ENCODE peak calls at places on chromosomes 2 and 18, in five cellular contexts. N is mammary epithelial cell, V is heart left ventricle, L is endodermal cell, F is BE2C. B is an unnamed sample. For H3K9me3 and H3K27me3, the result is how much of the 10 kb centered on the place peaks cover.

GRCh38 chr2:110206056-110206455 is 1.2 kb upstream of the NPHP1 start:
- DNase-seq in L (no peak), V (no peak), F (no peak), N (peak), B (no peak)

GRCh38 chr2:157809212-157809611 is 66.9 kb downstream of the ACVR1 start:
- DNase-seq in L (no peak), N (no peak), V (no peak), F (no peak), B (no peak)

GRCh38 chr2:207256476-207257207 is 90.9 kb upstream of the KLF7 start:
- DNase-seq in V (no peak), N (no peak), F (peak), L (peak), B (no peak)

GRCh38 chr2:61272421-61273070 is 110.6 kb downstream of the C2orf74 start:
- DNase-seq in V (no peak), F (no peak), L (no peak), N (no peak), B (no peak)

GRCh38 chr2:15918761-15919356 is 21.5 kb upstream of the MYCN start:
- DNase-seq in N (no peak), L (peak), F (no peak), V (no peak), B (no peak)

GRCh38 chr2:234240917-234241316 is 190.4 kb downstream of the SPP2 start:
- DNase-seq in V (no peak), N (peak), F (no peak), L (no peak), B (no peak)

GRCh38 chr18:76927216-76927725 is 104.9 kb downstream of the ZNF236 start:
- DNase-seq in F (no peak), V (no peak), L (no peak), N (no peak), B (no peak)

GRCh38 chr2:236177604-236177966 is 9.4 kb upstream of the GBX2 start:
- DNase-seq in F (peak), V (no peak), N (no peak), L (peak), B (no peak)

GRCh38 chr18:63224574-63224973 is 95.0 kb downstream of the BCL2 start:
- DNase-seq in V (no peak), F (no peak), N (no peak), L (no peak), B (no peak)

GRCh38 chr2:203574824-203575223 is 39.7 kb upstream of the RAPH1 start:
- DNase-seq in V (no peak), F (no peak), L (no peak), N (no peak), B (no peak)

GRCh38 chr2:223625652-223626051 is 23.5 kb upstream of the SCG2 start:
- DNase-seq in V (no peak), L (no peak), F (no peak), N (no peak), B (no peak)

GRCh38 chr2:214504599-214505376 is 93.9 kb downstream of the VWC2L start:
- DNase-seq in F (no peak), V (no peak), L (no peak), N (no peak), B (no peak)

GRCh38 chr18:37457337-37457736 is 108.3 kb downstream of the CELF4 start:
- DNase-seq in V (no peak), N (no peak), L (no peak), F (no peak), B (no peak)

GRCh38 chr2:229176136-229176535 is 95.0 kb downstream of the PID1 start:
- DNase-seq in N (no peak), L (no peak), V (no peak), F (no peak), B (no peak)

GRCh38 chr2:229179598-229179997 is 91.5 kb downstream of the PID1 start:
- DNase-seq in V (no peak), F (no peak), N (no peak), L (no peak), B (no peak)

GRCh38 chr2:229180658-229181057 is 90.4 kb downstream of the PID1 start:
- DNase-seq in F (no peak), L (no peak), V (no peak), N (no peak), B (no peak)

GRCh38 chr2:229178117-229178516 is 93.0 kb downstream of the PID1 start:
- DNase-seq in F (no peak), V (no peak), N (no peak), L (no peak), B (no peak)

GRCh38 chr2:229178706-229179105 is 92.4 kb downstream of the PID1 start:
- DNase-seq in F (no peak), N (no peak), V (no peak), L (no peak), B (no peak)
- H3K9me3 ChIP-seq in F (under half), N (under half), V (under half), L (under half), B (under half)

GRCh38 chr2:42092084-42092996 is 44.5 kb downstream of the PKDCC start:
- DNase-seq in L (no peak), V (no peak), N (peak), F (no peak), B (no peak)

GRCh38 chr2:42098571-42099430 is 51.0 kb downstream of the PKDCC start:
- DNase-seq in F (no peak), N (no peak), V (no peak), L (peak), B (peak)

GRCh38 chr2:42096869-42097591 is 49.2 kb downstream of the PKDCC start:
- DNase-seq in L (peak), V (no peak), F (no peak), N (no peak), B (no peak)

GRCh38 chr2:42094114-42094513 is 46.3 kb downstream of the PKDCC start:
- DNase-seq in F (no peak), L (no peak), V (no peak), N (no peak), B (no peak)

GRCh38 chr2:42095923-42096408 is 48.1 kb downstream of the PKDCC start:
- DNase-seq in N (peak), F (peak), V (peak), L (peak), B (no peak)
- H3K27me3 ChIP-seq in N (under half), F (under half), V (under half), L (under half), B (under half)

GRCh38 chr2:48948400-48949110 is 193.0 kb upstream of the LHCGR start:
- DNase-seq in V (no peak), F (no peak), L (no peak), N (no peak), B (no peak)

GRCh38 chr2:48941908-48942307 is 186.4 kb upstream of the LHCGR start:
- DNase-seq in L (no peak), N (no peak), F (no peak), V (no peak), B (no peak)

GRCh38 chr2:48943436-48943835 is 187.9 kb upstream of the LHCGR start:
- DNase-seq in F (no peak), V (no peak), L (no peak), N (no peak), B (no peak)

GRCh38 chr2:48944961-48945360 is 189.4 kb upstream of the LHCGR start:
- DNase-seq in L (no peak), F (no peak), V (no peak), N (no peak), B (no peak)

DNA sequence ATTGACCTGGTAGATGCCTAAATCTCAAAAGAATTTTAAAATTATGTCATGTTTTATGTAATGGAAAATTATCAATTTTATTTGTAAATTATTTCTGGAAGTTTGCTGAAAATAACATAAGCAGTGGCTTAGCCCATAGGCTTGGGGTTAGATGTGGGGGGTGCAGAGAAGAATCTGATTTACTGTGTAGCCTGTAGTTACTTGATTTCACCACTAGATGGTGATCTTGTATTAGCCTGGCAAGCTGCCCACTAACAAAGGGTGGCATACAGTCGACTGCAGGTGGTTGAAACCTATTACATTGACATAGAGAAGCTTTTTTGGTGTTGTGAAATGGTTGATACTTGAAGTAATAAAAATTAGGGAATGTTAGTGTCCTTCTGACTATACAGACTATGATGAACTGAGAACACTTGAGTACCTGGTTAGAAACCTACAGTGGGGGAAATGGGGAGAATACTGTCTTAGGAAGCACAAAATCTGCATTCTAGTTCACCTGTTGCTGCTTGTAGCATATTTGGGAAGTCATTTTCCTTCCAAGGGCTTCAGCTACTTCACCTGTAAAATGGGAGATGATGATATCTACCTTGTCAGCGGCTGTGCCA is 191.0 kb upstream of the LHCGR start:
- DNase-seq in F (peak), N (peak), V (no peak), L (peak), B (no peak)
- H3K9me3 ChIP-seq in F (under half), N (under half), V (under half), L (under half), B (under half)

GRCh38 chr18:59269563-59270214 is 3.6 kb downstream of the RAX start:
- DNase-seq in N (no peak), L (no peak), V (no peak), F (no peak), B (no peak)

GRCh38 chr18:59270689-59271257 is 2.5 kb downstream of the RAX start:
- DNase-seq in N (no peak), F (no peak), V (no peak), L (no peak), B (no peak)

GRCh38 chr18:59268127-59268721 is 5.0 kb downstream of the RAX start:
- DNase-seq in L (no peak), V (no peak), F (no peak), N (no peak), B (no peak)

GRCh38 chr18:59267511-59268126 is 5.6 kb downstream of the RAX start:
- DNase-seq in N (peak), L (peak), F (no peak), V (no peak), B (no peak)

DNA sequence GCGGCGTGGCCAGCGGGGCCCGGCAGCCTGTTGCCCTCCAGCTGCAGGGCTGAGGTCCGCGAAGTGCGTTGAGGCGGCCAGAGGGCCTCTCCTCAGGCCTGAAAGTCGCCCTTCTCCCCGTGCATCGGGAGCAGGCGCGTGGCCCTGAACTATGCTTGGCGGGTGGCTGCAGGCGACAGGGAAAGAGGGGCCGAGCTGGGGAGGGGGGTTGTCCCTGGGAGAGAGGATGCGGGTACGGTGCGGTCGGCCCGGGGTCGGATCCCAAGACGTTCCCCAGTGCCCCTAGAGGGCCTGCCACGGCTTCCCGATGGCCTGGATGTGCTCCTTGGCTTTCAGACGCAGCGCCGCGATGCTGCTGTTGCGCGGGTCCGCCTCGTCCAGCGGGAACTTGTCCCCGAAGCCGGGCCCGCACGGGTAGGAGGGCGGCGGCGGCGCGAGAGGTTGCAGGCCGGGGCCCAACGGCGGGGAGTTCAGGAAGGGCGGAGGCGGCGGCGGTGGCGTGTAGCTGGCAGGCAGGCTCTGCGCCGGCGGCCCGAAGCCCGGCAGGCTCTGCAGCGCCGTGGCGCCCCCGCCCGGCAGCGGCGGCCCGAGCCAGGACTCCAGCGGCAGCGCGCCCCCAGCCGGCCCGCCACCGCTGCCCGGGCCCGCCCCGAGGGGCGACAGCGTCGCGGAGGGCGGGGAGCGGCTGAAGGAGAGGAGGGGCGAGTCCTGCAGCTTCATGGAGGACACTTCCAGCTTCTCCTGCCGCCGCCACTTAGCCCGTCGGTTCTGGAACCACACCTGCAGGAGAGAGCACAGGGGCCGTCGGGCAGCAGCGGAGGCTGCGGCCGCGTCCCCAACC is 4.3 kb downstream of the RAX start:
- DNase-seq in V (no peak), N (no peak), F (peak), L (peak), B (peak)
- H3K27me3 ChIP-seq in V (half or more), N (half or more), F (half or more), L (half or more), B (half or more)

DNA sequence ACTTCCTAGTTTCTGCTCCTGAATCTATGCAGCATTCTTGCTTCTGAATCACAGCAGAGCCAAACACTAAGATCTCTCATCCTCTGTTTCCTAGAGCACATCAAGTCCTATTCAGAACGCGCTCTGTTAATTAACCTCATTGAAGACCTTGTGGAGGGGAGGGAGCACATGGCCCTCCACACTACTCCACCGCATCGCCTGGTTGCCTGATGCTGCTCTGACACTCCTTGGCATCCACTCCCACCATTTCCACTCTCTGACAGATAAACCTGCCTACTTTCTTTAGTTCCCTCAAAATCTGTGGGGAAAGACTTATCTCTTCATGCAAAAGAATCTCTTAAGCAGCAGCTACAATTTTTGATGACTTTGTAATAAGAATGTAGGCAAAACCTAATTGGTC is 802.3 kb upstream of the GYPC start:
- DNase-seq in L (no peak), N (no peak), F (no peak), V (no peak), B (no peak)
- H3K9me3 ChIP-seq in L (under half), N (under half), F (under half), V (under half), B (under half)

GRCh38 chr2:40034801-40035200 is 255.7 kb upstream of the THUMPD2 start:
- DNase-seq in F (no peak), V (no peak), L (no peak), N (peak), B (no peak)
- H3K27me3 ChIP-seq in F (under half), V (under half), L (under half), N (under half), B (under half)